ENCODE peak calls at places on chromosome 22, in ten cellular contexts. U is Ammon's horn; B is fibroblast of pulmonary artery; I is GM06990; Z is AG08396; D is nucleus accumbens; X is T-helper 2 cell; H is GOT3; Q is ACHN; A is stimulated activated CD8-positive, alpha-beta memory T cell treated with anti-CD3 and anti-CD28 coated beads, Interleukin-4, amount 100 ng/mL, for 4 hours. N is an unnamed sample.

GRCh38 chr22:44648821-44649566 is 53.0 kb upstream of the PRR5 start:
- DNase-seq in U (no peak), B (peak; percentile 72), I (no peak), Z (peak; percentile 89), D (no peak), X (no peak), H (no peak), Q (no peak), A (no peak), N (no peak)

GRCh38 chr22:25170426-25170980 is 29.2 kb upstream of the CRYBB3 start:
- DNase-seq in U (no peak), B (no peak), I (no peak), Z (no peak), D (no peak), X (no peak), H (no peak), Q (no peak), A (no peak), N (no peak)

GRCh38 chr22:38262051-38262795 is 10.6 kb downstream of the TMEM184B start:
- DNase-seq in U (peak; percentile 77), B (no peak), I (peak; percentile 67), Z (no peak), D (peak; percentile 32), X (peak; percentile 16), H (no peak), Q (peak; percentile 32), A (no peak), N (peak; percentile 82)

GRCh38 chr22:17119481-17120202 is 1.5 kb downstream of the TMEM121B start:
- DNase-seq in U (no peak), B (no peak), I (no peak), Z (no peak), D (no peak), X (no peak), H (no peak), Q (peak; percentile 28), A (no peak), N (peak; percentile 18)

GRCh38 chr22:32996702-32997101 is 61.5 kb downstream of the SYN3 start:
- DNase-seq in U (no peak), B (no peak), I (no peak), Z (peak; percentile 26), D (no peak), X (no peak), H (no peak), Q (no peak), A (no peak), N (no peak)

GRCh38 chr22:23385301-23386244 is 194.5 kb downstream of the IGLL1 start:
- DNase-seq in U (peak; percentile 91), B (peak; percentile 85), I (peak; percentile 70), Z (peak; percentile 94), D (peak; percentile 64), X (peak; percentile 63), H (peak; percentile 32), Q (peak; percentile 67), A (peak; percentile 82), N (peak; percentile 88)

GRCh38 chr22:21780259-21780658 is 44.7 kb upstream of the YPEL1 start:
- DNase-seq in U (no peak), B (no peak), I (no peak), Z (no peak), D (no peak), X (no peak), H (no peak), Q (no peak), A (no peak), N (no peak)

GRCh38 chr22:50705219-50705691 is 32.6 kb downstream of the SHANK3 start:
- DNase-seq in U (peak; percentile 86), B (peak; percentile 72), I (no peak), Z (peak; percentile 56), D (peak; percentile 64), X (no peak), H (no peak), Q (no peak), A (no peak), N (peak; percentile 80)

GRCh38 chr22:39967103-39967829 is 7.1 kb downstream of the TMA7B start:
- DNase-seq in U (no peak), B (peak; percentile 61), I (no peak), Z (no peak), D (no peak), X (no peak), H (no peak), Q (no peak), A (no peak), N (no peak)

GRCh38 chr22:36839356-36840073 is 21.3 kb upstream of the NCF4 start:
- DNase-seq in U (no peak), B (peak; percentile 53), I (no peak), Z (no peak), D (no peak), X (no peak), H (no peak), Q (no peak), A (no peak), N (no peak)

GRCh38 chr22:19919701-19920363 is 21.7 kb upstream of the COMT start:
- DNase-seq in U (no peak), B (no peak), I (no peak), Z (no peak), D (no peak), X (no peak), H (no peak), Q (no peak), A (no peak), N (no peak)

N was measured in G401.